ENCODE peak calls at places on chromosomes 7 and 10, in eight cellular contexts. L is uterus, R is cardiac muscle cell, N is dorsolateral prefrontal cortex, X is BJ, D is foreskin fibroblast, Q is psoas muscle, S is A549. B is an unnamed sample.

GRCh38 chr10:14820010-14820774 is 17.6 kb downstream of the CDNF start:
- DNase-seq in L (no peak), R (no peak), N (no peak), X (peak; percentile 59), D (peak; percentile 80), Q (no peak), S (peak; percentile 90), B (no peak)

GRCh38 chr10:24825551-24825950 is 101.9 kb upstream of the ARHGAP21 start:
- DNase-seq in L (no peak), R (no peak), N (no peak), X (peak; percentile 24), D (peak; percentile 33), Q (no peak), S (no peak), B (no peak)

GRCh38 chr10:70145666-70146488 is 623 bp downstream of the TYSND1 start:
- DNase-seq in L (peak; percentile 50), R (peak; percentile 73), N (peak; percentile 78), X (no peak), D (peak; percentile 69), Q (peak; percentile 83), S (peak; percentile 61), B (no peak)

GRCh38 chr7:40200791-40201190 is 66.0 kb downstream of the SUGCT start:
- DNase-seq in L (no peak), R (no peak), N (no peak), X (no peak), D (peak; percentile 66), Q (no peak), S (no peak), B (no peak)

GRCh38 chr7:610531-611280 is 91.1 kb upstream of the PDGFA start:
- DNase-seq in L (peak; percentile 66), R (peak; percentile 36), N (no peak), X (no peak), D (peak; percentile 26), Q (peak; percentile 55), S (no peak), B (no peak)

GRCh38 chr10:67763499-67764011 is 67.6 kb upstream of the CTNNA3 start:
- DNase-seq in L (peak; percentile 78), R (peak; percentile 73), N (peak; percentile 84), X (no peak), D (peak; percentile 24), Q (peak; percentile 89), S (peak; percentile 58), B (peak; percentile 57)

GRCh38 chr10:114337510-114338462 is 66.5 kb downstream of the AFAP1L2 start:
- DNase-seq in L (no peak), R (no peak), N (peak; percentile 21), X (no peak), D (no peak), Q (no peak), S (no peak), B (no peak)

GRCh38 chr10:103265712-103266329 is 11.1 kb upstream of the INA start:
- DNase-seq in L (peak; percentile 41), R (peak; percentile 91), N (no peak), X (no peak), D (peak; percentile 62), Q (no peak), S (peak; percentile 25), B (peak; percentile 31)

GRCh38 chr7:148664319-148664718 is 34.4 kb upstream of the CUL1 start:
- DNase-seq in L (no peak), R (no peak), N (no peak), X (no peak), D (no peak), Q (no peak), S (no peak), B (peak; percentile 55)

GRCh38 chr7:118184392-118184899 is 482 bp downstream of the LSM8 start:
- DNase-seq in L (no peak), R (no peak), N (no peak), X (peak; percentile 4), D (no peak), Q (no peak), S (peak; percentile 9), B (no peak)

GRCh38 chr7:37234334-37234733 is 214.3 kb downstream of the ELMO1 start:
- DNase-seq in L (no peak), R (no peak), N (no peak), X (no peak), D (no peak), Q (no peak), S (no peak), B (no peak)

GRCh38 chr7:140127360-140128127 is 49.2 kb downstream of the KDM7A start:
- DNase-seq in L (no peak), R (no peak), N (no peak), X (no peak), D (no peak), Q (no peak), S (no peak), B (no peak)

GRCh38 chr10:69716711-69717560 is 84.8 kb upstream of the COL13A1 start:
- DNase-seq in L (no peak), R (peak; percentile 89), N (peak; percentile 65), X (no peak), D (no peak), Q (peak; percentile 71), S (peak; percentile 84), B (no peak)

GRCh38 chr7:108630002-108630401 is 60.3 kb downstream of the DNAJB9 start:
- DNase-seq in L (no peak), R (no peak), N (no peak), X (no peak), D (no peak), Q (no peak), S (no peak), B (no peak)

GRCh38 chr7:132666076-132666775 is 90.0 kb upstream of the PLXNA4 start:
- DNase-seq in L (no peak), R (no peak), N (no peak), X (no peak), D (peak; percentile 16), Q (no peak), S (no peak), B (no peak)

GRCh38 chr7:132666786-132667185 is 90.5 kb upstream of the PLXNA4 start:
- DNase-seq in L (no peak), R (no peak), N (no peak), X (no peak), D (peak; percentile 14), Q (no peak), S (no peak), B (no peak)
- H3K4me3 ChIP-seq in L (no peak overlapping the region), R (no peak overlapping the region), N (no peak overlapping the region), X (no peak overlapping the region), D (no peak overlapping the region), Q (no peak overlapping the region), S (no peak overlapping the region), B (no peak overlapping the region)

DNA sequence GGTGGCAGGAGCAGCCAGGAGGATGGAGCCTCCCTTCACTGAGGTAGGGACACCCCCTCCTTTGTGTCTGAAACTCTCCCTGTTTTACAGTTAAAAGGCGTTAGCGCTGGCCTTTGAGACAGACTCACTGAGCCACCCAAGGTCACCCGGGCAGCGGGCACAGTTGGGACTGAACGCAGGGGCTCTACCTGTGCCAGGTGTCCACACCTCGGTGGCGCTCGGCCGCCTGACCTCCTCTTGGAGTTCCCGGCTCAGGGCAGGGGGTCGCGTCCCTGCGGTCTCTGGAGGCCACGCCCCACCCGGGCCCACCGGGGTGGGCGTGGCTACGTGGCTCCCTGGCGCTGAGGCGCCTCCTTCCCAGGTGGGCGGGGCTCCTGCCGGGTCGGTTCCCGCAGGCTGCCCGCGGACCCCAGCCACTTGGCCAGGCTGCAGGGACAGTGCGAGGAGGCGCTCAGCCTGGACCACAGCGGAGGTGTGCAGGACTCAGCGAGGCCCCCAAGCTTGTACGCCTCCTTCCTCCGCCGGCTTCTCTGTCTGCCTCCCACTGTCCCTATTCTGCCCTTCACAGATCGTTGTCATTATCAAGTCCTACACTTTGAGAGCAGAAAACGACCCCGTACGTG is 39.9 kb upstream of the LEP start:
- DNase-seq in L (no peak), R (peak; percentile 63), N (no peak), X (no peak), D (no peak), Q (no peak), S (no peak), B (no peak)
- H3K4me3 ChIP-seq in L (no peak overlapping the region), R (peak overlapping the region; percentile 23), N (peak overlapping the region; percentile 46), X (no peak overlapping the region), D (no peak overlapping the region), Q (peak overlapping the region; percentile 36), S (no peak overlapping the region), B (peak overlapping the region; percentile 20)

DNA sequence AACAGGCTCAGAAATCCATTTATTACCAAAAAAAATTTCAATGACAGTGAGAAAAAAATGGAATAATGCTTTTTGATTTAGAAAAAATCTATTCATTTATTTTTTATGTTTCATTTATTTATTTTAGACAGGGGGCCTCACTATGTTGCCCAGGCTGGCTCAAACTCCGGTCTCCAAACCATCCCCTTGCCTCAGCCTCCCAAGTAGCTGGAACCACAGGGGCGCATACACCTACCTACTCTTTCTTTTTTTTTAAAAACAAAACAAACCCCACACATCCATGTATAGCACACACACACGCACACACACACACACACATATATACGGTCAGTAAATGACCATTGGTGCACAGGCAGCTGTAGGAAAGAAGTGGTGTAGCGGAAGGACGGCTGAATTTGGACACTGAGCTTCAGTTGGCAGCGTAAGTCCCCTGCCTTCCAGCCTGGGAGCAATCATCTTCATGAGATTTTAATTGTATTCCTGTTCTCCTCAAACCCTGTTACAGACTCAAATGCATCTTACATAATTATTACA is 28.8 kb downstream of the ARL4A start:
- DNase-seq in L (no peak), R (no peak), N (no peak), X (no peak), D (no peak), Q (no peak), S (no peak), B (no peak)
- H3K4me3 ChIP-seq in L (no peak overlapping the region), R (no peak overlapping the region), N (peak overlapping the region; percentile 58), X (no peak overlapping the region), D (no peak overlapping the region), Q (peak overlapping the region; percentile 38), S (peak overlapping the region; percentile 19), B (peak overlapping the region; percentile 37)

GRCh38 chr7:105267244-105267643 is 121.5 kb downstream of the SRPK2 start:
- DNase-seq in L (no peak), R (no peak), N (no peak), X (no peak), D (no peak), Q (no peak), S (no peak), B (no peak)
- H3K4me3 ChIP-seq in L (no peak overlapping the region), R (no peak overlapping the region), N (peak overlapping the region; percentile 79), X (no peak overlapping the region), D (peak overlapping the region; percentile 64), Q (peak overlapping the region; percentile 73), S (no peak overlapping the region), B (no peak overlapping the region)

GRCh38 chr7:42492895-42493294 is 255.9 kb upstream of the GLI3 start:
- DNase-seq in L (no peak), R (no peak), N (no peak), X (no peak), D (no peak), Q (no peak), S (no peak), B (no peak)
- H3K4me3 ChIP-seq in L (peak overlapping the region; percentile 22), R (peak overlapping the region; percentile 33), N (peak overlapping the region; percentile 70), X (no peak overlapping the region), D (peak overlapping the region; percentile 60), Q (peak overlapping the region; percentile 57), S (no peak overlapping the region), B (peak overlapping the region; percentile 38)

GRCh38 chr7:153891990-153892389 is 160.2 kb upstream of the DPP6 start:
- DNase-seq in L (no peak), R (no peak), N (no peak), X (no peak), D (no peak), Q (no peak), S (no peak), B (no peak)

GRCh38 chr7:153886506-153887391 is 165.4 kb upstream of the DPP6 start:
- DNase-seq in L (peak; percentile 33), R (peak; percentile 23), N (peak; percentile 59), X (no peak), D (no peak), Q (peak; percentile 52), S (no peak), B (no peak)

GRCh38 chr7:153886121-153886505 is 166.1 kb upstream of the DPP6 start:
- DNase-seq in L (no peak), R (no peak), N (no peak), X (no peak), D (no peak), Q (no peak), S (no peak), B (no peak)

GRCh38 chr7:153887756-153888591 is 164.2 kb upstream of the DPP6 start:
- DNase-seq in L (no peak), R (peak; percentile 8), N (no peak), X (no peak), D (no peak), Q (no peak), S (no peak), B (no peak)
- H3K4me3 ChIP-seq in L (peak overlapping the region; percentile 30), R (peak overlapping the region; percentile 9), N (peak overlapping the region; percentile 55), X (no peak overlapping the region), D (no peak overlapping the region), Q (peak overlapping the region; percentile 51), S (no peak overlapping the region), B (no peak overlapping the region)

B was measured in tibial nerve.